ENCODE peak calls at places on chromosomes 1 and 21, in ten cellular contexts. One of them, this sample, is unnamed.

GRCh38 chr1:226627924-226628623 is 79.5 kb downstream of the STUM start:
- DNase-seq in RWPE1: no peak
- DNase-seq in WTC11: no peak
- DNase-seq in neural progenitor cell: no peak
- DNase-seq in PC-3: no peak
- DNase-seq in H9: no peak
- DNase-seq in heart right ventricle: no peak
- DNase-seq in A549: no peak
- DNase-seq in ovary: peak; percentile 17
- DNase-seq in choroid plexus epithelial cell: no peak
- DNase-seq in this sample: no peak

GRCh38 chr1:235468970-235469369 is 35.3 kb downstream of the B3GALNT2 start:
- DNase-seq in RWPE1: peak; percentile 83
- DNase-seq in A549: peak; percentile 31
- DNase-seq in WTC11: no peak
- DNase-seq in heart right ventricle: no peak
- DNase-seq in H9: no peak
- DNase-seq in ovary: no peak
- DNase-seq in neural progenitor cell: no peak
- DNase-seq in choroid plexus epithelial cell: peak; percentile 75
- DNase-seq in PC-3: peak; percentile 79
- DNase-seq in this sample: peak; percentile 80

GRCh38 chr1:160451119-160451858 is 50.9 kb downstream of the VANGL2 start:
- DNase-seq in neural progenitor cell: no peak
- DNase-seq in heart right ventricle: no peak
- DNase-seq in WTC11: no peak
- DNase-seq in ovary: no peak
- DNase-seq in choroid plexus epithelial cell: no peak
- DNase-seq in A549: no peak
- DNase-seq in RWPE1: no peak
- DNase-seq in H9: no peak
- DNase-seq in PC-3: no peak
- DNase-seq in this sample: no peak

GRCh38 chr1:181127898-181128453 is 39.5 kb downstream of the IER5 start:
- DNase-seq in choroid plexus epithelial cell: no peak
- DNase-seq in RWPE1: no peak
- DNase-seq in ovary: no peak
- DNase-seq in neural progenitor cell: no peak
- DNase-seq in PC-3: peak; percentile 46
- DNase-seq in H9: no peak
- DNase-seq in heart right ventricle: no peak
- DNase-seq in A549: no peak
- DNase-seq in WTC11: no peak
- DNase-seq in this sample: peak; percentile 50

GRCh38 chr1:248243204-248243603 is 12.0 kb downstream of the OR2M4 start:
- DNase-seq in H9: no peak
- DNase-seq in neural progenitor cell: peak; percentile 15
- DNase-seq in WTC11: no peak
- DNase-seq in RWPE1: peak; percentile 21
- DNase-seq in ovary: no peak
- DNase-seq in heart right ventricle: peak; percentile 3
- DNase-seq in A549: peak; percentile 13
- DNase-seq in choroid plexus epithelial cell: peak; percentile 34
- DNase-seq in PC-3: peak; percentile 86
- DNase-seq in this sample: peak; percentile 67

GRCh38 chr21:43925096-43925481 is 60.1 kb downstream of the AGPAT3 start:
- DNase-seq in H9: no peak
- DNase-seq in A549: no peak
- DNase-seq in WTC11: no peak
- DNase-seq in RWPE1: no peak
- DNase-seq in neural progenitor cell: no peak
- DNase-seq in PC-3: no peak
- DNase-seq in choroid plexus epithelial cell: no peak
- DNase-seq in heart right ventricle: no peak
- DNase-seq in ovary: no peak
- DNase-seq in this sample: no peak

GRCh38 chr21:21279193-21279901 is 281.1 kb downstream of the NCAM2 start:
- DNase-seq in RWPE1: no peak
- DNase-seq in PC-3: no peak
- DNase-seq in neural progenitor cell: no peak
- DNase-seq in WTC11: no peak
- DNase-seq in H9: no peak
- DNase-seq in ovary: no peak
- DNase-seq in A549: no peak
- DNase-seq in choroid plexus epithelial cell: no peak
- DNase-seq in heart right ventricle: no peak
- DNase-seq in this sample: no peak

GRCh38 chr21:31988492-31989285 is 115.9 kb downstream of the HUNK start:
- DNase-seq in heart right ventricle: no peak
- DNase-seq in PC-3: no peak
- DNase-seq in A549: no peak
- DNase-seq in H9: no peak
- DNase-seq in RWPE1: no peak
- DNase-seq in choroid plexus epithelial cell: no peak
- DNase-seq in ovary: no peak
- DNase-seq in neural progenitor cell: no peak
- DNase-seq in WTC11: no peak
- DNase-seq in this sample: peak; percentile 34

GRCh38 chr1:33875857-33876256 is 12.0 kb downstream of the HMGB4 start:
- DNase-seq in RWPE1: no peak
- DNase-seq in A549: no peak
- DNase-seq in H9: no peak
- DNase-seq in ovary: no peak
- DNase-seq in heart right ventricle: no peak
- DNase-seq in WTC11: no peak
- DNase-seq in PC-3: no peak
- DNase-seq in neural progenitor cell: no peak
- DNase-seq in choroid plexus epithelial cell: no peak
- DNase-seq in this sample: no peak

GRCh38 chr21:45848805-45849204 is 132.8 kb upstream of the COL6A1 start:
- DNase-seq in WTC11: no peak
- DNase-seq in H9: no peak
- DNase-seq in ovary: no peak
- DNase-seq in heart right ventricle: no peak
- DNase-seq in choroid plexus epithelial cell: no peak
- DNase-seq in PC-3: no peak
- DNase-seq in neural progenitor cell: no peak
- DNase-seq in A549: no peak
- DNase-seq in RWPE1: no peak
- DNase-seq in this sample: no peak
- TF ChIP-seq CTCF in WTC11: no peak
- TF ChIP-seq CTCF in H9: no peak
- TF ChIP-seq CTCF in ovary: no peak
- TF ChIP-seq CTCF in heart right ventricle: no peak
- TF ChIP-seq CTCF in choroid plexus epithelial cell: no peak
- TF ChIP-seq CTCF in PC-3: no peak
- TF ChIP-seq CTCF in neural progenitor cell: no peak
- TF ChIP-seq CTCF in A549: no peak
- TF ChIP-seq CTCF in RWPE1: no peak
- TF ChIP-seq CTCF in this sample: no peak

GRCh38 chr1:229383188-229383587 is 40.3 kb upstream of the CCSAP start:
- DNase-seq in WTC11: no peak
- DNase-seq in A549: no peak
- DNase-seq in PC-3: no peak
- DNase-seq in heart right ventricle: no peak
- DNase-seq in RWPE1: no peak
- DNase-seq in neural progenitor cell: no peak
- DNase-seq in choroid plexus epithelial cell: no peak
- DNase-seq in H9: no peak
- DNase-seq in ovary: no peak
- DNase-seq in this sample: no peak

GRCh38 chr1:229379901-229380300 is 37.1 kb upstream of the CCSAP start:
- DNase-seq in RWPE1: no peak
- DNase-seq in H9: no peak
- DNase-seq in WTC11: no peak
- DNase-seq in neural progenitor cell: peak; percentile 48
- DNase-seq in heart right ventricle: no peak
- DNase-seq in choroid plexus epithelial cell: no peak
- DNase-seq in PC-3: no peak
- DNase-seq in ovary: no peak
- DNase-seq in A549: no peak
- DNase-seq in this sample: no peak

GRCh38 chr1:229380514-229381160 is 37.8 kb upstream of the CCSAP start:
- DNase-seq in WTC11: no peak
- DNase-seq in H9: no peak
- DNase-seq in RWPE1: no peak
- DNase-seq in A549: no peak
- DNase-seq in choroid plexus epithelial cell: no peak
- DNase-seq in heart right ventricle: no peak
- DNase-seq in PC-3: no peak
- DNase-seq in neural progenitor cell: no peak
- DNase-seq in ovary: no peak
- DNase-seq in this sample: no peak

GRCh38 chr1:229378586-229379442 is 36.0 kb upstream of the CCSAP start:
- DNase-seq in A549: no peak
- DNase-seq in RWPE1: no peak
- DNase-seq in neural progenitor cell: peak; percentile 35
- DNase-seq in choroid plexus epithelial cell: no peak
- DNase-seq in PC-3: no peak
- DNase-seq in heart right ventricle: no peak
- DNase-seq in ovary: no peak
- DNase-seq in WTC11: no peak
- DNase-seq in H9: no peak
- DNase-seq in this sample: no peak

DNA sequence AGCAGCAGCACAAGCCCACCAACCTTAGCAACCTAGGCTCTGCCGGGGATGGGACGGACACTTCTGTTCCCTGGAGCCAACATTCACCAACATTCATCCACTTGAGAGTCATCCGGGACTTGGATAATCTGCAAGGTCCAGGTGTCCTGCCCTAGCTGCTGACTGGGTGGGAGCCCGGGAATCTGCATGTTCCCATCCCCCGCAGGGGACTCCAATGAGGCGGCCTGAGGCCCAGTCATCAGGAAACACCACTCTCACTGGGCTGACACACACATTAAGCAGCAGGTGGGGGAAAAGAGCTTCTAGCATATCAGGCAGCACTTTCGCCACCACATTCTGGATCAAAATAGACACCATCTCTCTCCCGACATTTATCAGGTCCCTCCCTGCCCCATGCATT is 38.4 kb upstream of the CCSAP start:
- DNase-seq in WTC11: peak; percentile 50
- DNase-seq in ovary: no peak
- DNase-seq in A549: no peak
- DNase-seq in H9: peak; percentile 65
- DNase-seq in neural progenitor cell: peak; percentile 37
- DNase-seq in heart right ventricle: peak; percentile 25
- DNase-seq in choroid plexus epithelial cell: no peak
- DNase-seq in PC-3: no peak
- DNase-seq in RWPE1: no peak
- DNase-seq in this sample: no peak
- TF ChIP-seq CTCF in WTC11: no peak
- TF ChIP-seq CTCF in ovary: no peak
- TF ChIP-seq CTCF in A549: no peak
- TF ChIP-seq CTCF in H9: no peak
- TF ChIP-seq CTCF in neural progenitor cell: no peak
- TF ChIP-seq CTCF in heart right ventricle: no peak
- TF ChIP-seq CTCF in choroid plexus epithelial cell: no peak
- TF ChIP-seq CTCF in PC-3: no peak
- TF ChIP-seq CTCF in RWPE1: no peak
- TF ChIP-seq CTCF in this sample: no peak

DNA sequence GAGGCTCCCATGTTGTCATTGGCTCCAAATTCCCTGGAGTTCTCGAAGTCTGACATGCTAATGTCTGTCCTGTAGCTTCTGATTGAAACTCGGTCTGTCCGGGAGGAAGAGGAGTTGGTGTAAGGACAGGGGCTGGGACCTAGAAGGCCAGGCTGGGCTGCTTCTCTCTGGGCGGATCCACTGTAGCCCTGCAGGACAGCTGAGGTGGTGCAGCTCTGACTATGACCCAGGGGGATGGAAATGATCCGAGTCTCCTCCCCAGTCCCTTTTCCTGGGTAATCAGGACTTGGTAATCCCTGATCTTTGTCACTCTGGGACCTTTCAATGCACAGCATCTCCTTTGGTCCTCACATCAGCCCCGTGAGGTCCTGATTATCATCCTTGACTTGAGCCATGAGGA is 10.0 kb upstream of the FCMR start:
- DNase-seq in neural progenitor cell: no peak
- DNase-seq in RWPE1: no peak
- DNase-seq in A549: no peak
- DNase-seq in choroid plexus epithelial cell: no peak
- DNase-seq in ovary: no peak
- DNase-seq in H9: peak; percentile 61
- DNase-seq in heart right ventricle: no peak
- DNase-seq in WTC11: peak; percentile 36
- DNase-seq in PC-3: no peak
- DNase-seq in this sample: no peak
- TF ChIP-seq CTCF in neural progenitor cell: no peak
- TF ChIP-seq CTCF in RWPE1: no peak
- TF ChIP-seq CTCF in A549: no peak
- TF ChIP-seq CTCF in choroid plexus epithelial cell: peak; percentile 16
- TF ChIP-seq CTCF in ovary: no peak
- TF ChIP-seq CTCF in H9: peak; percentile 48
- TF ChIP-seq CTCF in heart right ventricle: no peak
- TF ChIP-seq CTCF in WTC11: no peak
- TF ChIP-seq CTCF in PC-3: peak; percentile 29
- TF ChIP-seq CTCF in this sample: no peak

DNA sequence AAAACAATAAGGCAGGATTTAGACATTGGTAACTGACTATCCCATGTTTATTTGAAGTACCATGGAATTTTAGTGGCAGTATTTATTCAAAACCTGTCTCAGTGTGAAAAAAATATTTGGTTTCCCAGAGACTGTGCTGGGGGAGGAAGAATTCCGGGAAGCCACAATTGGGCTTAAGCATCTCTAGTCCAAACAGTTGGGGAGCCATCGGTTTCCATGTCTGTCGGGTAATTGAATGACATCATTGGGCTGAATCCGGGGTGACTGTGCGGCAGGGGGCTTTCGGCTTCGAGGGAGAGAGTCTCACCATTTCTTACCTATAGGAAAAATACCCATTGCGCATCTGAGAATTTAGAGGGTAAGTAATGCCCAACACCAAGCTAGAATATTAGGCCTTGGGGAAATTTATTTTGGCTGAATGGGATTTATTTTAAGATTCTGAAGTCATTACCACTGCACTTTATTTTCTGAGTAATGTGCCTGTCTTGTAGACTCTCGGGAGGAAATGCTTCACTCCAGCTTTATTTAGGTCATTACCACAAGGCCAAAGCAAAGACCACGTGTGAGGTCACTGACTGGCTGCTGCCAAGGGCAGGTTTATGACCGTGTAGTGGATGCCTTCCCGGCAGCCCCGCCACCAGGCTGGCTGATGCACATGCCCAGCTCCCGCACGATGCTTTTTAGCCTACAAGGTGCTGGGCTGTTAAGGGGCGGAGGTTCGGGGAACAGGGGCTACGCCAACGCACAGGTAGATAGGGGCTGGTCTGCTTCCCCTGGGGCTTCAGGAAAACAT is 23.1 kb upstream of the UMODL1 start:
- DNase-seq in PC-3: peak; percentile 58
- DNase-seq in RWPE1: no peak
- DNase-seq in A549: no peak
- DNase-seq in H9: no peak
- DNase-seq in heart right ventricle: peak; percentile 56
- DNase-seq in neural progenitor cell: no peak
- DNase-seq in WTC11: no peak
- DNase-seq in choroid plexus epithelial cell: peak; percentile 93
- DNase-seq in ovary: peak; percentile 68
- DNase-seq in this sample: no peak
- TF ChIP-seq CTCF in PC-3: no peak
- TF ChIP-seq CTCF in RWPE1: no peak
- TF ChIP-seq CTCF in A549: no peak
- TF ChIP-seq CTCF in H9: no peak
- TF ChIP-seq CTCF in heart right ventricle: no peak
- TF ChIP-seq CTCF in neural progenitor cell: no peak
- TF ChIP-seq CTCF in WTC11: no peak
- TF ChIP-seq CTCF in choroid plexus epithelial cell: peak; percentile 28
- TF ChIP-seq CTCF in ovary: no peak
- TF ChIP-seq CTCF in this sample: no peak

GRCh38 chr1:152745289-152745704 is 12.5 kb upstream of the KPRP start:
- DNase-seq in choroid plexus epithelial cell: no peak
- DNase-seq in neural progenitor cell: no peak
- DNase-seq in heart right ventricle: no peak
- DNase-seq in H9: no peak
- DNase-seq in ovary: no peak
- DNase-seq in RWPE1: peak; percentile 45
- DNase-seq in A549: no peak
- DNase-seq in WTC11: no peak
- DNase-seq in PC-3: peak; percentile 65
- DNase-seq in this sample: peak; percentile 89
- TF ChIP-seq CTCF in choroid plexus epithelial cell: no peak
- TF ChIP-seq CTCF in neural progenitor cell: no peak
- TF ChIP-seq CTCF in heart right ventricle: no peak
- TF ChIP-seq CTCF in H9: no peak
- TF ChIP-seq CTCF in ovary: no peak
- TF ChIP-seq CTCF in RWPE1: no peak
- TF ChIP-seq CTCF in A549: peak; percentile 35
- TF ChIP-seq CTCF in WTC11: no peak
- TF ChIP-seq CTCF in PC-3: peak; percentile 47
- TF ChIP-seq CTCF in this sample: no peak

This sample was measured in MCF 10A.